ENCODE peak calls at places on chromosomes 6 and 20, in eight cellular contexts. Z is activated naive CD4-positive, alpha-beta T cell; W is RWPE2; Y is stimulated activated CD4-positive, alpha-beta T cell treated with anti-CD3 and anti-CD28 coated beads, Interleukin-1b, Interleukin-23, amount 100 ng/mL, for 1 hour; M is NCI-H1105; H is GM04504; Q is renal cortical epithelial cell; X is NCI-H524. N is an unnamed sample.

GRCh38 chr6:125843593-125843992 is 52.8 kb downstream of the NCOA7 start:
- DNase-seq in Z (no peak), W (no peak), Y (no peak), M (no peak), H (no peak), Q (no peak), X (no peak), N (no peak)

GRCh38 chr6:113120577-113121285 is 736.4 kb upstream of the MARCKS start:
- DNase-seq in Z (no peak), W (peak), Y (no peak), M (no peak), H (peak), Q (peak), X (peak), N (no peak)

GRCh38 chr20:859661-860294 is 26.3 kb downstream of the FAM110A start:
- DNase-seq in Z (no peak), W (peak), Y (no peak), M (no peak), H (no peak), Q (no peak), X (no peak), N (no peak)

GRCh38 chr20:5660346-5660745 is 89.9 kb upstream of the SHLD1 start:
- DNase-seq in Z (no peak), W (no peak), Y (no peak), M (no peak), H (no peak), Q (no peak), X (no peak), N (no peak)

GRCh38 chr20:51594206-51594998 is 51.9 kb upstream of the NFATC2 start:
- DNase-seq in Z (no peak), W (no peak), Y (no peak), M (no peak), H (no peak), Q (no peak), X (no peak), N (no peak)

GRCh38 chr6:138106665-138107077 is 548 bp downstream of the PERP start:
- DNase-seq in Z (no peak), W (no peak), Y (no peak), M (no peak), H (no peak), Q (no peak), X (no peak), N (no peak)

GRCh38 chr6:13694562-13694961 is 17.1 kb downstream of the RANBP9 start:
- DNase-seq in Z (no peak), W (no peak), Y (no peak), M (no peak), H (no peak), Q (no peak), X (no peak), N (no peak)

GRCh38 chr6:56752009-56752408 is 109.3 kb upstream of the DST start:
- DNase-seq in Z (no peak), W (no peak), Y (no peak), M (no peak), H (peak), Q (peak), X (no peak), N (no peak)

GRCh38 chr6:7484666-7485065 is 56.8 kb upstream of the DSP start:
- DNase-seq in Z (no peak), W (no peak), Y (no peak), M (no peak), H (no peak), Q (no peak), X (no peak), N (no peak)

GRCh38 chr20:50027611-50028105 is 44.9 kb downstream of the SNAI1 start:
- DNase-seq in Z (no peak), W (peak), Y (no peak), M (no peak), H (peak), Q (peak), X (no peak), N (no peak)

GRCh38 chr6:104604643-104605042 is 255.1 kb downstream of the HACE1 start:
- DNase-seq in Z (no peak), W (no peak), Y (no peak), M (no peak), H (no peak), Q (no peak), X (no peak), N (no peak)

GRCh38 chr6:15062311-15063252 is 183.3 kb upstream of the JARID2 start:
- DNase-seq in Z (no peak), W (peak), Y (no peak), M (no peak), H (peak), Q (peak), X (peak), N (no peak)

GRCh38 chr6:11414564-11414963 is 123.0 kb upstream of the TMEM170B start:
- DNase-seq in Z (no peak), W (no peak), Y (no peak), M (no peak), H (no peak), Q (peak), X (no peak), N (no peak)

GRCh38 chr6:109349419-109349987 is 32.8 kb downstream of the CD164 start:
- DNase-seq in Z (no peak), W (no peak), Y (no peak), M (peak), H (peak), Q (peak), X (no peak), N (peak)

GRCh38 chr6:55818482-55818881 is 56.9 kb downstream of the BMP5 start:
- DNase-seq in Z (no peak), W (no peak), Y (no peak), M (no peak), H (no peak), Q (no peak), X (no peak), N (no peak)